ENCODE peak calls at places on chromosomes 3 and 15, in eight cellular contexts. One of them, this sample, is unnamed.

GRCh38 chr15:60932051-60932915 is 296.8 kb downstream of the RORA start:
- DNase-seq in LoVo: peak; percentile 79
- DNase-seq in DMS153: no peak
- DNase-seq in HS-5: peak; percentile 72
- DNase-seq in NCI-H1436: no peak
- DNase-seq in NCI-H146: no peak
- DNase-seq in EL: peak; percentile 38
- DNase-seq in T-helper 2 cell: peak; percentile 39
- DNase-seq in this sample: peak; percentile 70

GRCh38 chr3:190541008-190541407 is 27.1 kb downstream of the IL1RAP start:
- DNase-seq in LoVo: no peak
- DNase-seq in DMS153: no peak
- DNase-seq in HS-5: no peak
- DNase-seq in NCI-H1436: no peak
- DNase-seq in NCI-H146: no peak
- DNase-seq in EL: no peak
- DNase-seq in T-helper 2 cell: no peak
- DNase-seq in this sample: no peak

GRCh38 chr3:177262396-177262795 is 65.1 kb upstream of the TBL1XR1 start:
- DNase-seq in LoVo: no peak
- DNase-seq in DMS153: no peak
- DNase-seq in HS-5: peak; percentile 4
- DNase-seq in NCI-H1436: no peak
- DNase-seq in NCI-H146: no peak
- DNase-seq in EL: peak; percentile 31
- DNase-seq in T-helper 2 cell: no peak
- DNase-seq in this sample: peak; percentile 72

GRCh38 chr3:8709801-8710524 is 23.6 kb upstream of the CAV3 start:
- DNase-seq in LoVo: no peak
- DNase-seq in DMS153: peak; percentile 86
- DNase-seq in HS-5: no peak
- DNase-seq in NCI-H1436: no peak
- DNase-seq in NCI-H146: peak; percentile 20
- DNase-seq in EL: no peak
- DNase-seq in T-helper 2 cell: no peak
- DNase-seq in this sample: no peak

GRCh38 chr15:60509470-60509869 is 30.5 kb upstream of the ICE2 start:
- DNase-seq in LoVo: no peak
- DNase-seq in DMS153: no peak
- DNase-seq in HS-5: no peak
- DNase-seq in NCI-H1436: no peak
- DNase-seq in NCI-H146: no peak
- DNase-seq in EL: no peak
- DNase-seq in T-helper 2 cell: no peak
- DNase-seq in this sample: no peak

GRCh38 chr3:42891042-42891441 is 14.9 kb upstream of the ZNF662 start:
- DNase-seq in LoVo: no peak
- DNase-seq in DMS153: no peak
- DNase-seq in HS-5: no peak
- DNase-seq in NCI-H1436: no peak
- DNase-seq in NCI-H146: no peak
- DNase-seq in EL: no peak
- DNase-seq in T-helper 2 cell: no peak
- DNase-seq in this sample: no peak

GRCh38 chr3:65811917-65812316 is 226.8 kb downstream of the MAGI1 start:
- DNase-seq in LoVo: no peak
- DNase-seq in DMS153: no peak
- DNase-seq in HS-5: no peak
- DNase-seq in NCI-H1436: no peak
- DNase-seq in NCI-H146: peak; percentile 5
- DNase-seq in EL: no peak
- DNase-seq in T-helper 2 cell: no peak
- DNase-seq in this sample: peak; percentile 33

GRCh38 chr3:30282052-30282708 is 324.2 kb upstream of the TGFBR2 start:
- DNase-seq in LoVo: peak; percentile 70
- DNase-seq in DMS153: no peak
- DNase-seq in HS-5: peak; percentile 87
- DNase-seq in NCI-H1436: no peak
- DNase-seq in NCI-H146: no peak
- DNase-seq in EL: peak; percentile 93
- DNase-seq in T-helper 2 cell: no peak
- DNase-seq in this sample: peak; percentile 99

GRCh38 chr15:69126054-69126469 is 34.4 kb upstream of the GLCE start:
- DNase-seq in LoVo: peak; percentile 15
- DNase-seq in DMS153: peak; percentile 1
- DNase-seq in HS-5: no peak
- DNase-seq in NCI-H1436: no peak
- DNase-seq in NCI-H146: peak; percentile 8
- DNase-seq in EL: no peak
- DNase-seq in T-helper 2 cell: no peak
- DNase-seq in this sample: peak; percentile 39

GRCh38 chr15:90062023-90062728 is 40.1 kb downstream of the IDH2 start:
- DNase-seq in LoVo: no peak
- DNase-seq in DMS153: peak; percentile 93
- DNase-seq in HS-5: no peak
- DNase-seq in NCI-H1436: peak; percentile 86
- DNase-seq in NCI-H146: peak; percentile 60
- DNase-seq in EL: no peak
- DNase-seq in T-helper 2 cell: peak; percentile 38
- DNase-seq in this sample: no peak

GRCh38 chr15:81275711-81276417 is 48.1 kb downstream of the STARD5 start:
- DNase-seq in LoVo: no peak
- DNase-seq in DMS153: no peak
- DNase-seq in HS-5: no peak
- DNase-seq in NCI-H1436: no peak
- DNase-seq in NCI-H146: no peak
- DNase-seq in EL: no peak
- DNase-seq in T-helper 2 cell: no peak
- DNase-seq in this sample: no peak

GRCh38 chr15:69604050-69604378 is 151.4 kb downstream of the RPLP1 start:
- DNase-seq in LoVo: peak; percentile 36
- DNase-seq in DMS153: peak; percentile 79
- DNase-seq in HS-5: no peak
- DNase-seq in NCI-H1436: no peak
- DNase-seq in NCI-H146: peak; percentile 95
- DNase-seq in EL: no peak
- DNase-seq in T-helper 2 cell: no peak
- DNase-seq in this sample: no peak

GRCh38 chr15:31328999-31329639 is 2.5 kb downstream of the KLF13 start:
- DNase-seq in LoVo: peak; percentile 12
- DNase-seq in DMS153: no peak
- DNase-seq in HS-5: no peak
- DNase-seq in NCI-H1436: no peak
- DNase-seq in NCI-H146: no peak
- DNase-seq in EL: no peak
- DNase-seq in T-helper 2 cell: peak; percentile 46
- DNase-seq in this sample: no peak

GRCh38 chr3:111538687-111539086 is 3.3 kb upstream of the CD96 start:
- DNase-seq in LoVo: no peak
- DNase-seq in DMS153: no peak
- DNase-seq in HS-5: peak; percentile 41
- DNase-seq in NCI-H1436: no peak
- DNase-seq in NCI-H146: no peak
- DNase-seq in EL: peak; percentile 78
- DNase-seq in T-helper 2 cell: no peak
- DNase-seq in this sample: peak; percentile 66

GRCh38 chr15:89936793-89937265 is 24.1 kb upstream of the ARPIN start:
- DNase-seq in LoVo: no peak
- DNase-seq in DMS153: no peak
- DNase-seq in HS-5: no peak
- DNase-seq in NCI-H1436: no peak
- DNase-seq in NCI-H146: no peak
- DNase-seq in EL: no peak
- DNase-seq in T-helper 2 cell: no peak
- DNase-seq in this sample: no peak

GRCh38 chr15:98924311-98925049 is 83.1 kb downstream of the PGPEP1L start:
- DNase-seq in LoVo: no peak
- DNase-seq in DMS153: no peak
- DNase-seq in HS-5: no peak
- DNase-seq in NCI-H1436: no peak
- DNase-seq in NCI-H146: no peak
- DNase-seq in EL: no peak
- DNase-seq in T-helper 2 cell: no peak
- DNase-seq in this sample: no peak

GRCh38 chr3:126439968-126440708 is 35.6 kb downstream of the ZXDC start:
- DNase-seq in LoVo: no peak
- DNase-seq in DMS153: no peak
- DNase-seq in HS-5: no peak
- DNase-seq in NCI-H1436: no peak
- DNase-seq in NCI-H146: no peak
- DNase-seq in EL: no peak
- DNase-seq in T-helper 2 cell: no peak
- DNase-seq in this sample: no peak

GRCh38 chr15:101394654-101395053 is 94.9 kb downstream of the PCSK6 start:
- DNase-seq in LoVo: no peak
- DNase-seq in DMS153: no peak
- DNase-seq in HS-5: no peak
- DNase-seq in NCI-H1436: no peak
- DNase-seq in NCI-H146: no peak
- DNase-seq in EL: no peak
- DNase-seq in T-helper 2 cell: no peak
- DNase-seq in this sample: no peak

GRCh38 chr3:171682743-171683142 is 127.5 kb downstream of the PLD1 start:
- DNase-seq in LoVo: no peak
- DNase-seq in DMS153: no peak
- DNase-seq in HS-5: no peak
- DNase-seq in NCI-H1436: no peak
- DNase-seq in NCI-H146: no peak
- DNase-seq in EL: no peak
- DNase-seq in T-helper 2 cell: no peak
- DNase-seq in this sample: no peak

GRCh38 chr3:169382309-169382708 is 281.2 kb downstream of the MECOM start:
- DNase-seq in LoVo: no peak
- DNase-seq in DMS153: no peak
- DNase-seq in HS-5: no peak
- DNase-seq in NCI-H1436: no peak
- DNase-seq in NCI-H146: no peak
- DNase-seq in EL: no peak
- DNase-seq in T-helper 2 cell: no peak
- DNase-seq in this sample: no peak

GRCh38 chr15:81091889-81092558 is 42.0 kb upstream of the CFAP161 start:
- DNase-seq in LoVo: peak; percentile 29
- DNase-seq in DMS153: peak; percentile 46
- DNase-seq in HS-5: peak; percentile 78
- DNase-seq in NCI-H1436: no peak
- DNase-seq in NCI-H146: peak; percentile 12
- DNase-seq in EL: peak; percentile 74
- DNase-seq in T-helper 2 cell: no peak
- DNase-seq in this sample: peak; percentile 94

GRCh38 chr3:165855581-165855980 is 18.4 kb upstream of the BCHE start:
- DNase-seq in LoVo: no peak
- DNase-seq in DMS153: no peak
- DNase-seq in HS-5: peak; percentile 45
- DNase-seq in NCI-H1436: no peak
- DNase-seq in NCI-H146: no peak
- DNase-seq in EL: no peak
- DNase-seq in T-helper 2 cell: no peak
- DNase-seq in this sample: peak; percentile 40

GRCh38 chr3:27228805-27229204 is 140.4 kb downstream of the NEK10 start:
- DNase-seq in LoVo: no peak
- DNase-seq in DMS153: no peak
- DNase-seq in HS-5: no peak
- DNase-seq in NCI-H1436: no peak
- DNase-seq in NCI-H146: no peak
- DNase-seq in EL: no peak
- DNase-seq in T-helper 2 cell: no peak
- DNase-seq in this sample: no peak

GRCh38 chr3:23159929-23160328 is 43.2 kb upstream of the UBE2E2 start:
- DNase-seq in LoVo: no peak
- DNase-seq in DMS153: no peak
- DNase-seq in HS-5: peak; percentile 74
- DNase-seq in NCI-H1436: no peak
- DNase-seq in NCI-H146: no peak
- DNase-seq in EL: peak; percentile 87
- DNase-seq in T-helper 2 cell: no peak
- DNase-seq in this sample: peak; percentile 89

GRCh38 chr15:40333922-40334492 is 6.7 kb downstream of the CCDC9B start:
- DNase-seq in LoVo: no peak
- DNase-seq in DMS153: no peak
- DNase-seq in HS-5: no peak
- DNase-seq in NCI-H1436: no peak
- DNase-seq in NCI-H146: no peak
- DNase-seq in EL: no peak
- DNase-seq in T-helper 2 cell: no peak
- DNase-seq in this sample: peak; percentile 66

GRCh38 chr3:168876346-168877035 is 780.8 kb upstream of the GOLIM4 start:
- DNase-seq in LoVo: no peak
- DNase-seq in DMS153: no peak
- DNase-seq in HS-5: no peak
- DNase-seq in NCI-H1436: no peak
- DNase-seq in NCI-H146: peak; percentile 39
- DNase-seq in EL: no peak
- DNase-seq in T-helper 2 cell: no peak
- DNase-seq in this sample: peak; percentile 79

GRCh38 chr3:105351821-105352220 is 14.9 kb upstream of the ALCAM start:
- DNase-seq in LoVo: no peak
- DNase-seq in DMS153: no peak
- DNase-seq in HS-5: no peak
- DNase-seq in NCI-H1436: no peak
- DNase-seq in NCI-H146: no peak
- DNase-seq in EL: peak; percentile 70
- DNase-seq in T-helper 2 cell: no peak
- DNase-seq in this sample: peak; percentile 60

GRCh38 chr15:60918234-60918964 is 310.7 kb downstream of the RORA start:
- DNase-seq in LoVo: no peak
- DNase-seq in DMS153: no peak
- DNase-seq in HS-5: no peak
- DNase-seq in NCI-H1436: no peak
- DNase-seq in NCI-H146: no peak
- DNase-seq in EL: no peak
- DNase-seq in T-helper 2 cell: no peak
- DNase-seq in this sample: no peak

GRCh38 chr3:119019767-119020518 is 14.7 kb downstream of the IGSF11 start:
- DNase-seq in LoVo: no peak
- DNase-seq in DMS153: no peak
- DNase-seq in HS-5: no peak
- DNase-seq in NCI-H1436: no peak
- DNase-seq in NCI-H146: no peak
- DNase-seq in EL: no peak
- DNase-seq in T-helper 2 cell: no peak
- DNase-seq in this sample: no peak

GRCh38 chr15:50816191-50816590 is 50.7 kb upstream of the SPPL2A start:
- DNase-seq in LoVo: peak; percentile 60
- DNase-seq in DMS153: no peak
- DNase-seq in HS-5: no peak
- DNase-seq in NCI-H1436: no peak
- DNase-seq in NCI-H146: no peak
- DNase-seq in EL: no peak
- DNase-seq in T-helper 2 cell: no peak
- DNase-seq in this sample: no peak

GRCh38 chr3:172159962-172160538 is 120.7 kb downstream of the FNDC3B start:
- DNase-seq in LoVo: no peak
- DNase-seq in DMS153: no peak
- DNase-seq in HS-5: no peak
- DNase-seq in NCI-H1436: no peak
- DNase-seq in NCI-H146: no peak
- DNase-seq in EL: no peak
- DNase-seq in T-helper 2 cell: no peak
- DNase-seq in this sample: peak; percentile 49

GRCh38 chr3:51799879-51800757 is 21.1 kb upstream of the IQCF6 start:
- DNase-seq in LoVo: peak; percentile 65
- DNase-seq in DMS153: no peak
- DNase-seq in HS-5: peak; percentile 61
- DNase-seq in NCI-H1436: no peak
- DNase-seq in NCI-H146: peak; percentile 6
- DNase-seq in EL: peak; percentile 66
- DNase-seq in T-helper 2 cell: no peak
- DNase-seq in this sample: peak; percentile 68